ENCODE peak calls at places on chromosomes 2 and 18, in six cellular contexts. W, K, N, T, M and S are unnamed samples.

GRCh38 chr2:200025717-200026116 is 70.3 kb downstream of the MAIP1 start:
- DNase-seq in W (no peak), K (no peak), N (no peak), T (peak), M (no peak), S (no peak)

GRCh38 chr18:56789004-56789888 is 138.1 kb downstream of the WDR7 start:
- DNase-seq in W (no peak), K (peak), N (no peak), T (peak), M (no peak), S (no peak)

GRCh38 chr2:32772623-32773221 is 144.9 kb downstream of the TTC27 start:
- DNase-seq in W (no peak), K (peak), N (no peak), T (peak), M (no peak), S (no peak)

GRCh38 chr18:11955299-11956029 is 25.8 kb upstream of the IMPA2 start:
- DNase-seq in W (no peak), K (no peak), N (peak), T (peak), M (no peak), S (peak)

GRCh38 chr2:133062946-133063345 is 392.9 kb upstream of the LYPD1 start:
- DNase-seq in W (no peak), K (no peak), N (no peak), T (no peak), M (no peak), S (no peak)

GRCh38 chr2:226913641-226914040 is 77.8 kb downstream of the RHBDD1 start:
- DNase-seq in W (no peak), K (no peak), N (no peak), T (no peak), M (no peak), S (no peak)

GRCh38 chr2:201500534-201500933 is 49.0 kb downstream of the STRADB start:
- DNase-seq in W (no peak), K (no peak), N (no peak), T (peak), M (no peak), S (no peak)

GRCh38 chr18:78994977-78995582 is 15.5 kb downstream of the SALL3 start:
- DNase-seq in W (no peak), K (no peak), N (no peak), T (no peak), M (no peak), S (no peak)

GRCh38 chr2:172234716-172235661 is 132.3 kb upstream of the DLX2 start:
- DNase-seq in W (peak), K (peak), N (no peak), T (peak), M (peak), S (peak)

GRCh38 chr2:241613018-241613780 is 23.8 kb downstream of the THAP4 start:
- DNase-seq in W (no peak), K (no peak), N (no peak), T (no peak), M (no peak), S (no peak)

GRCh38 chr2:114968748-114969400 is 526.4 kb downstream of the DPP10 start:
- DNase-seq in W (no peak), K (no peak), N (no peak), T (no peak), M (no peak), S (no peak)

GRCh38 chr2:96800762-96801463 is 15.2 kb upstream of the CNNM3 start:
- DNase-seq in W (peak), K (peak), N (no peak), T (peak), M (peak), S (peak)

GRCh38 chr18:35828591-35828990 is 143.9 kb upstream of the RMP24 start:
- DNase-seq in W (no peak), K (no peak), N (no peak), T (no peak), M (no peak), S (no peak)

GRCh38 chr2:216918088-216918680 is 58.3 kb upstream of the TNP1 start:
- DNase-seq in W (no peak), K (no peak), N (no peak), T (peak), M (no peak), S (no peak)

GRCh38 chr2:167188596-167188967 is 300.3 kb downstream of the XIRP2 start:
- DNase-seq in W (no peak), K (no peak), N (no peak), T (no peak), M (no peak), S (no peak)

GRCh38 chr2:64942693-64943092 is 46.5 kb upstream of the SLC1A4 start:
- DNase-seq in W (no peak), K (no peak), N (no peak), T (no peak), M (no peak), S (no peak)

GRCh38 chr2:69943000-69943840 is 18.2 kb downstream of the ASPRV1 start:
- DNase-seq in W (no peak), K (no peak), N (no peak), T (no peak), M (no peak), S (no peak)

GRCh38 chr18:32177530-32177929 is 12.3 kb upstream of the MEP1B start:
- DNase-seq in W (no peak), K (peak), N (no peak), T (peak), M (no peak), S (peak)

GRCh38 chr2:219207884-219208740 is 1.5 kb downstream of the ZFAND2B start:
- DNase-seq in W (no peak), K (no peak), N (no peak), T (peak), M (no peak), S (no peak)

GRCh38 chr2:3134026-3134571 is 243.5 kb downstream of the EIPR1 start:
- DNase-seq in W (no peak), K (no peak), N (no peak), T (no peak), M (no peak), S (no peak)

GRCh38 chr2:233708942-233709341 is 3.8 kb upstream of the UGT1A5 start:
- DNase-seq in W (no peak), K (no peak), N (no peak), T (peak), M (no peak), S (no peak)

GRCh38 chr2:217555075-217555876 is 447.5 kb downstream of the TNS1 start:
- DNase-seq in W (no peak), K (no peak), N (no peak), T (no peak), M (no peak), S (no peak)